ENCODE peak calls at places on chromosomes 11 and 22, in seven cellular contexts. T is SK-N-SH, Y is HCT116, U is GM12878, R is H1, A is HepG2, V is K562. N is an unnamed sample.

GRCh38 chr11:123033895-123034294 is 28.0 kb downstream of the HSPA8 start:
- DNase-seq in U (no peak), T (no peak), V (peak; percentile 22), A (no peak), R (no peak), Y (no peak), N (no peak)

GRCh38 chr11:12381875-12382274 is 4.5 kb downstream of the PARVA start:
- DNase-seq in A (no peak), T (no peak), U (no peak), R (no peak), Y (no peak), V (no peak), N (no peak)

GRCh38 chr11:15453211-15453715 is 338.5 kb downstream of the INSC start:
- DNase-seq in T (no peak), A (no peak), V (no peak), R (no peak), Y (no peak), U (no peak), N (no peak)

GRCh38 chr11:119699227-119699626 is 29.8 kb downstream of the NECTIN1 start:
- DNase-seq in R (no peak), V (no peak), A (peak; percentile 76), U (no peak), Y (no peak), T (no peak), N (no peak)

GRCh38 chr11:20518323-20518834 is 81.0 kb upstream of the SLC6A5 start:
- DNase-seq in A (peak; percentile 32), Y (no peak), V (no peak), T (no peak), R (no peak), U (no peak), N (no peak)

GRCh38 chr22:50705219-50705691 is 32.6 kb downstream of the SHANK3 start:
- DNase-seq in R (peak; percentile 44), T (peak; percentile 88), U (no peak), V (peak; percentile 50), A (no peak), Y (no peak), N (no peak)

GRCh38 chr22:37832022-37832857 is 9.1 kb downstream of the GALR3 start:
- DNase-seq in Y (no peak), T (no peak), A (peak; percentile 35), V (no peak), U (no peak), R (no peak), N (no peak)

GRCh38 chr11:30706276-30706675 is 120.1 kb upstream of the MPPED2 start:
- DNase-seq in Y (no peak), A (no peak), T (no peak), R (no peak), U (no peak), V (no peak), N (no peak)

GRCh38 chr22:22558972-22559603 is at the start of gene PRAME:
- DNase-seq in Y (peak; percentile 80), A (peak; percentile 79), U (peak; percentile 11), V (peak; percentile 100), T (peak; percentile 88), R (peak; percentile 34), N (peak; percentile 50)

GRCh38 chr11:13984616-13985474 is 22.3 kb downstream of the SPON1 start:
- DNase-seq in T (peak; percentile 31), R (no peak), A (no peak), V (no peak), U (no peak), Y (no peak), N (no peak)

GRCh38 chr11:13983081-13983751 is 20.7 kb downstream of the SPON1 start:
- DNase-seq in Y (no peak), R (no peak), A (no peak), U (no peak), T (no peak), V (no peak), N (no peak)
- TF ChIP-seq SIN3A in Y (no peak), R (no peak), A (no peak), U (no peak), T (no peak), V (no peak), N (no peak)

GRCh38 chr11:76642341-76642740 is 28.2 kb downstream of the LRRC32 start:
- DNase-seq in U (no peak), Y (no peak), A (no peak), R (no peak), T (no peak), V (no peak), N (no peak)
- TF ChIP-seq SIN3A in U (no peak), Y (no peak), A (no peak), R (no peak), T (no peak), V (no peak), N (no peak)

DNA sequence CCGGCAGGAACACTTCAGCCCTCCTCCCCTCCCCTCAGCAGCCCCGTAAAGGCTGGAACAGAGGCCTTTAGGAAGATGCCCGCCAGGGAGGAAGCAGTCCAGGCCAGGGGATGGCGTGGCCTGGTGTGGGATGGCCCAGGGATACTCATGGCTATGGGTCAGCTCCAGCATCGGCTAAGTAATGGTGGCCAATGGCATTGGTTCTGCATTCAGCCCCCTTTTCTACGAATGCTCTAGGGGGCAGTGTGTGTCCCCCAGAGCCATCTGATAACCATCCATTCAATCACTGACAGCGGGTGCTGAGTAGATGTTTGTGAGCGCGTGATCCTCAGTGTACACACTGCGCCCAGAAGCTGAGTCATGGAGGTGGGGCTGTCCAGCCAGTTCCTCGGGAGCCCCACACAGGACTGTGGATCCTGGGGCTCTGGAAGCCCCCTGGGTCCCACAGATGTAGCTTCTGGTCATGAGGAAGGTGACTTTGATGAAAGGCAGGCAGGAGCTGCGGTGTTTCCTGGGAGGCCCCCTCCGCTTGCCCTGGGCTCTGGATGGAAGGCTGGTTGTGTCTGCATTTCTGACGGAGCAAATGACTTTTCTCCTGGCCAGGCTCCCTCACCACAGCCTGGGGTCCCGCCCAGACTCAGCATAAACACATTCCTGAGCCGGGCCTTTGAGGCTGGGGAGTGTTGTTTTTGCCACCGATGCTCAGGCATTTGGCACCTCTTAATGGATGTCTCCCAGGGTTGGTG is 46.5 kb downstream of the FBLN1 start:
- DNase-seq in R (no peak), T (no peak), V (peak; percentile 37), Y (peak; percentile 37), A (no peak), U (no peak), N (no peak)
- TF ChIP-seq SIN3A in R (no peak), T (no peak), V (no peak), Y (no peak), A (no peak), U (no peak), N (no peak)

GRCh38 chr11:6401439-6401838 is 11.2 kb downstream of the SMPD1 start:
- DNase-seq in R (no peak), V (no peak), T (no peak), U (no peak), Y (no peak), A (no peak), N (no peak)

GRCh38 chr11:6402061-6402470 is 11.8 kb downstream of the SMPD1 start:
- DNase-seq in V (no peak), U (no peak), Y (no peak), A (peak; percentile 59), R (no peak), T (no peak), N (no peak)

GRCh38 chr11:6400431-6401345 is 10.4 kb downstream of the SMPD1 start:
- DNase-seq in Y (no peak), A (no peak), T (no peak), R (no peak), U (no peak), V (no peak), N (no peak)

GRCh38 chr11:6403539-6403938 is 13.3 kb downstream of the SMPD1 start:
- DNase-seq in R (no peak), V (no peak), Y (no peak), A (no peak), U (no peak), T (no peak), N (no peak)

GRCh38 chr11:6402561-6402981 is 12.3 kb downstream of the SMPD1 start:
- DNase-seq in T (no peak), Y (no peak), R (no peak), V (no peak), A (no peak), U (peak; percentile 76), N (no peak)
- TF ChIP-seq SIN3A in T (no peak), Y (no peak), R (no peak), V (no peak), A (no peak), U (no peak), N (no peak)

DNA sequence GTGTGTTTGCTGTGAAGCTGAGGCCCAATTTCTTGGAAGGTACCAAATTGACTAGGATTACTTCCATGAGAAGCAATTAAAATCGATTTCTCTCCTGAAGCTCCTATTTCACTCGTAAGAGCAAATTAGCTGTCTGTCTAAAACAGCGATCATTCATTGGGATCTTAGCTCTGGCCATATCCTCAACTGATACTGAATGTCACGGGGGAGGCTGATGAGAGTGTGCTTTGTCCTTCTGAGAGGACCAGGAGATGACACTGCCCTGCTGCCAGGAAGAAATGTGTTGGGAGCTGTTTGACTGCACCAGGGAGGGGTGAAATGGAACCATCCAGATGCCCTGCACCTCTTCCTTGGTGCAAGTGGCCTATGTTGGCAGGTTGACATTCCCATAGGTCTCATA is 24.7 kb downstream of the USH1C start:
- DNase-seq in T (no peak), R (no peak), A (no peak), U (no peak), V (no peak), Y (no peak), N (no peak)
- TF ChIP-seq SIN3A in T (no peak), R (no peak), A (no peak), U (no peak), V (no peak), Y (no peak), N (no peak)

GRCh38 chr11:45994421-45995341 is 72.2 kb downstream of the LARGE2 start:
- DNase-seq in R (no peak), Y (no peak), T (peak; percentile 25), U (no peak), V (peak; percentile 81), A (no peak), N (no peak)
- TF ChIP-seq SIN3A in R (no peak), Y (no peak), T (no peak), U (no peak), V (no peak), A (no peak), N (no peak)

GRCh38 chr11:78958444-78958843 is 383.8 kb upstream of the NARS2 start:
- DNase-seq in A (no peak), V (no peak), Y (no peak), U (no peak), R (no peak), T (no peak), N (no peak)

GRCh38 chr11:78957481-78958245 is 383.0 kb upstream of the NARS2 start:
- DNase-seq in Y (no peak), A (no peak), T (no peak), R (no peak), U (no peak), V (no peak), N (no peak)

GRCh38 chr11:78961938-78962701 is 387.5 kb upstream of the NARS2 start:
- DNase-seq in U (no peak), R (no peak), Y (no peak), T (peak; percentile 94), A (no peak), V (peak; percentile 50), N (no peak)

DNA sequence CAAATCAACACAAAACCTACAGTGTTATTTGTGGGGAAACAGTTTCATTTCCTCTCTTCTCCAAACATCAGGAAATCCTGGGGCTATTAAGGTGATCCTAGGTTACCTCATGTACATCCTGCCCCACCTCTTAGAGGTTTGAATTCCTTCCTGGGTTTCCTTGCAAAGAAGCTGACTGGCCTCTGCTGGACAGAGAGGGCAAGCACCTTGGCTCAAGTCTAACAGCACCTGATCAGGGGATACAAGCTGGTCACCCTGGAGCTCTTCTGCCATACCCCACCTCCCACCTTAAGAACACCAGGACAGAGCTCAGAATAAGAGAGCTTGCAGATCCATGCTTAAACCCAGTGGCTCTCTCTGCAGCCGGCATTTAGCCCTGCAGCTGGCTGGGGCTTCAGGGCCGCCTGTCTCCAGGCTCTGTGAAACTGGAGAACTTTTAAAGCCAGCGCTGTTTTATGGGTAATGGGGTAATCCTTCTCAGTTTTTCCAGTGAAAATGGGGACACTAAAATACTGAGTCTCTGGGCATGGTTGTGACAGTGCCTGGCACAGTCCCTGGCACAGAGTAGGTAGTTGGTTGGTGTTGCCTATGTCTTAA is 386.6 kb upstream of the NARS2 start:
- DNase-seq in U (no peak), T (peak; percentile 66), A (no peak), R (peak; percentile 57), V (peak; percentile 24), Y (peak; percentile 15), N (no peak)
- TF ChIP-seq SIN3A in U (no peak), T (no peak), A (no peak), R (no peak), V (no peak), Y (no peak), N (no peak)